ENCODE peak calls at places on chromosomes 5 and 9, in eight cellular contexts. V is hippocampal formation; T is stimulated activated CD4-positive, alpha-beta T cell treated with anti-CD3 and anti-CD28 coated beads, Interleukin-15, amount 100 ng/mL, for 24 hours; J is DMS 273 treated with DMSO at 0.1 percent for 48 hours; A is HCT116; Q is NCI-H524; Z is ELR; L is AG08396. B is an unnamed sample.

GRCh38 chr9:99563364-99563763 is 258.3 kb upstream of the NR4A3 start:
- DNase-seq in V (no peak), Z (peak; percentile 19), T (no peak), J (no peak), L (no peak), A (no peak), Q (no peak), B (no peak)

GRCh38 chr9:99822596-99823391 is 1.1 kb downstream of the NR4A3 start:
- DNase-seq in Q (peak; percentile 35), T (peak; percentile 65), L (peak; percentile 60), Z (peak; percentile 68), V (peak; percentile 35), J (peak; percentile 46), A (no peak), B (peak; percentile 65)

GRCh38 chr9:113737414-113738271 is 138.5 kb upstream of the ZNF618 start:
- DNase-seq in Q (peak; percentile 43), Z (peak; percentile 76), J (peak; percentile 66), L (peak; percentile 42), A (peak; percentile 49), T (peak; percentile 38), V (no peak), B (peak; percentile 81)

GRCh38 chr5:152994040-152994439 is 496.4 kb upstream of the GRIA1 start:
- DNase-seq in J (no peak), Q (no peak), Z (no peak), T (no peak), V (no peak), A (no peak), L (no peak), B (no peak)

GRCh38 chr5:43674536-43674935 is 71.6 kb downstream of the NNT start:
- DNase-seq in J (no peak), V (no peak), T (no peak), L (peak; percentile 38), A (no peak), Q (no peak), Z (no peak), B (no peak)

GRCh38 chr5:67115238-67115637 is 81.4 kb downstream of the CD180 start:
- DNase-seq in Z (no peak), J (no peak), Q (no peak), A (no peak), T (no peak), L (no peak), V (no peak), B (peak; percentile 63)

GRCh38 chr9:120768870-120769269 is 24.3 kb downstream of the FBXW2 start:
- DNase-seq in Q (no peak), J (no peak), A (no peak), T (no peak), V (no peak), L (no peak), Z (no peak), B (no peak)

GRCh38 chr5:113608113-113608551 is 94.6 kb downstream of the YTHDC2 start:
- DNase-seq in Z (peak; percentile 11), Q (no peak), L (no peak), V (no peak), T (no peak), J (no peak), A (no peak), B (peak; percentile 10)

GRCh38 chr5:9245071-9245470 is 300.8 kb downstream of the SEMA5A start:
- DNase-seq in J (no peak), V (no peak), Q (no peak), L (no peak), T (no peak), A (no peak), Z (peak; percentile 40), B (no peak)